ENCODE peak calls at places on chromosomes 12 and 14, in six cellular contexts. K is heart left ventricle, V is MCF 10A, D is omental fat pad, P is HCT116, E is uterus. C is an unnamed sample.

GRCh38 chr14:77721437-77721836 is 13.5 kb downstream of the SLIRP start:
- DNase-seq in K (no peak), V (no peak), D (no peak), P (no peak), E (no peak), C (no peak)

GRCh38 chr14:61102549-61103466 is 121.8 kb downstream of the SLC38A6 start:
- DNase-seq in K (no peak), V (no peak), D (no peak), P (no peak), E (no peak), C (no peak)

GRCh38 chr14:52356025-52356424 is 41.9 kb downstream of the PTGER2 start:
- DNase-seq in K (no peak), V (peak), D (no peak), P (no peak), E (no peak), C (no peak)

GRCh38 chr14:71448431-71449315 is 483.6 kb upstream of the RGS6 start:
- DNase-seq in K (no peak), V (no peak), D (no peak), P (no peak), E (no peak), C (no peak)

GRCh38 chr14:64234877-64235651 is 59.1 kb downstream of the ESR2 start:
- DNase-seq in K (no peak), V (peak), D (no peak), P (no peak), E (no peak), C (no peak)

GRCh38 chr12:22374499-22374898 is 40.0 kb upstream of the ST8SIA1 start:
- DNase-seq in K (no peak), V (no peak), D (no peak), P (no peak), E (no peak), C (no peak)

GRCh38 chr14:35822501-35822900 is 3.6 kb upstream of the BRMS1L start:
- DNase-seq in K (no peak), V (no peak), D (no peak), P (no peak), E (no peak), C (no peak)

GRCh38 chr12:125340791-125341190 is 275.6 kb downstream of the AACS start:
- DNase-seq in K (no peak), V (peak), D (no peak), P (no peak), E (no peak), C (no peak)

GRCh38 chr14:75240781-75241180 is 37.8 kb upstream of the FOS start:
- DNase-seq in K (no peak), V (no peak), D (no peak), P (no peak), E (no peak), C (no peak)

GRCh38 chr14:23095196-23096108 is at the start of gene C14orf119:
- DNase-seq in K (peak), V (peak), D (peak), P (peak), E (peak), C (peak)

GRCh38 chr14:103260629-103261124 is 73.4 kb upstream of the EIF5 start:
- DNase-seq in K (no peak), V (peak), D (no peak), P (no peak), E (peak), C (no peak)

GRCh38 chr12:96401061-96401871 is 1.0 kb upstream of the CDK17 start:
- DNase-seq in K (no peak), V (peak), D (no peak), P (peak), E (no peak), C (peak)

GRCh38 chr12:32681272-32681671 is 2.2 kb downstream of the DNM1L start:
- DNase-seq in K (no peak), V (no peak), D (no peak), P (no peak), E (no peak), C (peak)

GRCh38 chr12:32680787-32681186 is 1.7 kb downstream of the DNM1L start:
- DNase-seq in K (no peak), V (no peak), D (no peak), P (no peak), E (no peak), C (no peak)

GRCh38 chr12:32679910-32680217 is 763 bp downstream of the DNM1L start:
- DNase-seq in K (no peak), V (no peak), D (no peak), P (no peak), E (no peak), C (no peak)

DNA sequence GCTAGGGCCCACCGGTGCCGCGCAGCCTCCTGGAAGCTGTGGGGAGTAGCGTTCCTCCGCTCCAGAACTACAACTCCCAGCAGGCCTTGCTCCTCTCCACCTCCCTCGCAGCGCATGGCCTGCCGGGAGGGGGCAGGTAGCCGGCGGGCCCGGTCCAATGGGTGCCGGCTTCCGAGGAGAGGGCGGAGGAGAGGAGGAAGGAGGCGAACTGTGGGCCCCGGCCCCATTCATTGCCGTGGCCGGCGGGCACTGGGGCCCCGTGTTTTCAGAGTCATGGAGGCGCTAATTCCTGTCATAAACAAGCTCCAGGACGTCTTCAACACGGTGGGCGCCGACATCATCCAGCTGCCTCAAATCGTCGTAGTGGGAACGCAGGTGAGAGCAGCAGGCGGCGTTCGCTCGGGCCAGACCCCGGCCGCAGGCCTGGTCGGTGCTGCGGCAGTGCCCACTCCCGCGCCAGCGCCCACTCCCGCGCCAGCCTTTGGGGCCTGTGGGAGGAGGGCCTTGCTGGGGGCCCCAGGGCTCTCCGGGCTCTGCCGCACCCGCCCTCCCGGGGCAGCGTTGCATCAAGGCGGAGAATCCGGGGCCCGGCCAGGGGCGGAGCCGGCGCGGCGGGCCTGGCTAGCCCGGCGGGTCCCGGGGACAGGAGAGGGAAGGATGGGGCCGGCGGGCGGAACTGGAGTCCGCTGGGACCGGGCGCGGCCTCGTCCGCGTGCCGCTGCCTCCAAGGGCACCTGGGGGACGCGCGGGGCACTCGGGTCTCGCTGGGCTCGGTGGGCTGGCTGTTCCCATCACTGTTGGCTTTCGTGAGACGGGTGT is at the start of gene DNM1L:
- DNase-seq in K (peak), V (peak), D (peak), P (peak), E (peak), C (peak)
- TF ChIP-seq CTCF in K (no peak), V (no peak), D (no peak), P (no peak), E (no peak), C (no peak)

GRCh38 chr14:95113476-95113875 is 43.9 kb downstream of the DICER1 start:
- DNase-seq in K (no peak), V (no peak), D (no peak), P (no peak), E (no peak), C (no peak)
- TF ChIP-seq CTCF in K (no peak), V (no peak), D (no peak), P (no peak), E (no peak), C (no peak)

GRCh38 chr12:131833896-131834641 is 5.9 kb downstream of the MMP17 start:
- DNase-seq in K (no peak), V (peak), D (no peak), P (no peak), E (no peak), C (no peak)

GRCh38 chr12:131834798-131835615 is 6.8 kb downstream of the MMP17 start:
- DNase-seq in K (peak), V (no peak), D (no peak), P (no peak), E (no peak), C (no peak)

GRCh38 chr12:131835616-131836171 is 7.5 kb downstream of the MMP17 start:
- DNase-seq in K (no peak), V (no peak), D (no peak), P (no peak), E (no peak), C (no peak)

GRCh38 chr12:131836714-131837397 is 8.7 kb downstream of the MMP17 start:
- DNase-seq in K (no peak), V (no peak), D (no peak), P (no peak), E (no peak), C (no peak)

DNA sequence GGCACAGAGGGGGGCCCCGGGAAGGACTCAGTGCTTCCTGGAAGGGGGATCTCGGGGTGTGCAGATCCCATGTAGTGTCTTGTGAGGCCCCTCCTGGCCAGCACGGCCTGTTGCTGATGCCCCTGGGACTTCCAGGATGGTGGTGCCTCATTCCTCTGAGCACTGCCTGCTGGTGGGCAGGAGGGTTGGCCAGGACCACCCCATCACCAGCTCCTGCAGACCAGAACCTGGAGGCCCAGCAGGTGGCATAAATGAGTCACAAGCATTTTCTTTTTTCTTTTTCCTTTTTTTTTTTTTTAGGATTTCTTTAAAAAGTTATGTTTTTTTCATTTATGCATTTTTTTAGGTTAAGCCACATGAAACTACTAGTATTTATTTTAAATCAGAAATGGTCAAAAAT is 8.0 kb downstream of the MMP17 start:
- DNase-seq in K (no peak), V (no peak), D (no peak), P (no peak), E (no peak), C (no peak)
- TF ChIP-seq CTCF in K (peak), V (peak), D (no peak), P (peak), E (no peak), C (peak)

GRCh38 chr12:49689785-49690184 is 17.4 kb downstream of the FMNL3 start:
- DNase-seq in K (no peak), V (no peak), D (no peak), P (no peak), E (no peak), C (no peak)
- TF ChIP-seq CTCF in K (no peak), V (no peak), D (no peak), P (no peak), E (no peak), C (no peak)

GRCh38 chr12:104764225-104765073 is 193.6 kb downstream of the SLC41A2 start:
- DNase-seq in K (no peak), V (no peak), D (no peak), P (no peak), E (no peak), C (no peak)

GRCh38 chr12:104758771-104759170 is 199.3 kb downstream of the SLC41A2 start:
- DNase-seq in K (no peak), V (no peak), D (no peak), P (no peak), E (no peak), C (no peak)

GRCh38 chr12:104763163-104763805 is 194.8 kb downstream of the SLC41A2 start:
- DNase-seq in K (no peak), V (peak), D (no peak), P (no peak), E (no peak), C (no peak)

GRCh38 chr12:104756901-104757300 is 201.2 kb downstream of the SLC41A2 start:
- DNase-seq in K (no peak), V (no peak), D (no peak), P (no peak), E (no peak), C (no peak)

DNA sequence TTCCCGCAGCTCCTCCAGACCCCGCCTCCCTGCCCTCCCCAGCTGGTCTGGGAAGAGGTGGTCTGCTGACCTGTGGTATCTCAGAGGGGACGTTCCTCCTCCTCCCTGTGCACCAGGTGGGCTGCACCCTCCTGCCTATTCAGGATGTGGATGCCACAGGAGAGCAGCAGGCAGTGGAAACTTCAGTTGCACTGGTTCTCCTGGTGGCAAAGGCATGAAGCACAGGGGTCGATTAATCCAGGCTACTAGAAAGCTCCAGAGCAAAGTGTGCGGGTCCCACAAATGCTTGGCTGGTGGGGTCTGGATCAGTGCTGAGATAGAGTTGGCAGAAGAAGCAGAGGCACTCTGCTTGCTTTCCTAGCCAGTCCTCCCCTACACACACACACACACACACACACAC is 197.0 kb downstream of the SLC41A2 start:
- DNase-seq in K (no peak), V (no peak), D (no peak), P (no peak), E (no peak), C (no peak)
- TF ChIP-seq CTCF in K (no peak), V (no peak), D (no peak), P (peak), E (no peak), C (no peak)